ENCODE peak calls at places on chromosomes 11 and 22, in five cellular contexts. O, C, L, P and T are unnamed samples.

GRCh38 chr11:12526789-12527188 is 147.4 kb upstream of the TEAD1 start:
- DNase-seq in C (no peak), L (no peak), P (no peak), O (no peak), T (no peak)

GRCh38 chr22:22060200-22061084 is 77.9 kb upstream of the TOP3B start:
- DNase-seq in O (no peak), L (no peak), P (peak), C (peak), T (peak)

GRCh38 chr11:114219559-114220349 is 76.4 kb upstream of the NNMT start:
- DNase-seq in L (no peak), O (no peak), P (no peak), C (no peak), T (no peak)

GRCh38 chr22:46077669-46078099 is 72.6 kb upstream of the PPARA start:
- DNase-seq in L (no peak), C (peak), P (no peak), O (no peak), T (no peak)

GRCh38 chr11:5291207-5291838 is 10.4 kb downstream of the OR51B4 start:
- DNase-seq in P (peak), C (no peak), O (no peak), L (no peak), T (peak)

GRCh38 chr11:17563248-17563647 is 16.2 kb downstream of the OTOG start:
- DNase-seq in O (no peak), L (no peak), P (no peak), C (no peak), T (no peak)

GRCh38 chr11:34899633-34900016 is 16.6 kb downstream of the APIP start:
- DNase-seq in O (no peak), P (no peak), C (no peak), L (no peak), T (no peak)

GRCh38 chr11:60428517-60428916 is 855 bp upstream of the MS4A5 start:
- DNase-seq in L (no peak), P (no peak), C (no peak), O (no peak), T (no peak)

GRCh38 chr11:121578216-121579063 is 125.7 kb upstream of the SORL1-AS1 start:
- DNase-seq in O (no peak), C (no peak), P (no peak), L (no peak), T (no peak)

GRCh38 chr11:70191495-70192140 is 11.5 kb upstream of the FADD start:
- DNase-seq in P (peak), C (peak), O (peak), L (peak), T (peak)

GRCh38 chr11:95359323-95359656 is 128.3 kb upstream of the SESN3 start:
- DNase-seq in P (no peak), L (no peak), O (no peak), C (no peak), T (no peak)

GRCh38 chr11:89125298-89125697 is 52.4 kb upstream of the TYR start:
- DNase-seq in P (no peak), L (no peak), C (no peak), O (no peak), T (no peak)

GRCh38 chr11:67439321-67440228 is 2.1 kb upstream of the PTPRCAP start:
- DNase-seq in P (no peak), C (no peak), L (no peak), O (no peak), T (no peak)

GRCh38 chr11:117870176-117870952 is 6.1 kb downstream of the FXYD6 start:
- DNase-seq in O (peak), C (no peak), P (no peak), L (no peak), T (no peak)

GRCh38 chr11:67248653-67249052 is 17.6 kb upstream of the GRK2 start:
- DNase-seq in O (peak), P (no peak), L (peak), C (no peak), T (no peak)

GRCh38 chr11:105910095-105910715 is 111.8 kb downstream of the MSANTD4 start:
- DNase-seq in C (no peak), L (no peak), O (no peak), P (no peak), T (no peak)

GRCh38 chr11:116536416-116536815 is 236.4 kb downstream of the BUD13 start:
- DNase-seq in O (no peak), P (no peak), L (no peak), C (no peak), T (no peak)

GRCh38 chr11:76209671-76209955 is 3.3 kb upstream of the WNT11 start:
- DNase-seq in L (no peak), P (no peak), O (no peak), C (no peak), T (no peak)

GRCh38 chr22:39567135-39567946 is 3.2 kb upstream of the CACNA1I start:
- DNase-seq in P (no peak), L (no peak), C (peak), O (no peak), T (no peak)

GRCh38 chr22:22682807-22683667 is 38.6 kb downstream of the GGTLC2 start:
- DNase-seq in L (no peak), P (no peak), O (no peak), C (no peak), T (no peak)

GRCh38 chr11:72574046-72574445 is 100.2 kb downstream of the PDE2A start:
- DNase-seq in O (no peak), L (no peak), P (no peak), C (no peak), T (peak)

GRCh38 chr11:50077526-50077925 is 44.9 kb downstream of the OR4C45 start:
- DNase-seq in O (no peak), L (no peak), C (no peak), P (no peak), T (no peak)

GRCh38 chr11:123238297-123238696 is 43.2 kb upstream of the CLMP start:
- DNase-seq in P (no peak), L (no peak), C (no peak), O (no peak), T (no peak)

GRCh38 chr11:123057604-123058305 is 4.2 kb downstream of the HSPA8 start:
- DNase-seq in O (no peak), L (no peak), C (no peak), P (no peak), T (no peak)

GRCh38 chr11:66868726-66869291 is 11.9 kb downstream of the LRFN4 start:
- DNase-seq in O (peak), L (no peak), C (peak), P (peak), T (peak)

GRCh38 chr22:44096736-44097135 is 72.6 kb downstream of the PARVB start:
- DNase-seq in O (no peak), L (no peak), C (peak), P (no peak), T (no peak)

GRCh38 chr11:32341676-32342613 is 93.4 kb downstream of the WT1 start:
- DNase-seq in C (no peak), L (no peak), O (no peak), P (no peak), T (no peak)

GRCh38 chr11:12539570-12539969 is 134.7 kb upstream of the TEAD1 start:
- DNase-seq in L (no peak), O (peak), C (no peak), P (no peak), T (no peak)

GRCh38 chr22:45007247-45007945 is 2.4 kb downstream of the PHF21B start:
- DNase-seq in O (no peak), P (no peak), C (no peak), L (peak), T (no peak)

GRCh38 chr11:93396356-93396755 is 65.8 kb downstream of the DEUP1 start:
- DNase-seq in C (no peak), O (no peak), L (no peak), P (no peak), T (no peak)

GRCh38 chr11:93392862-93393261 is 62.3 kb downstream of the DEUP1 start:
- DNase-seq in P (no peak), L (no peak), O (no peak), C (no peak), T (no peak)

GRCh38 chr11:93389737-93390136 is 59.2 kb downstream of the DEUP1 start:
- DNase-seq in P (no peak), C (no peak), L (no peak), O (no peak), T (no peak)

GRCh38 chr11:93393386-93393785 is 62.8 kb downstream of the DEUP1 start:
- DNase-seq in C (no peak), P (no peak), O (no peak), L (no peak), T (no peak)
- TF ChIP-seq POLR2AphosphoS5 in C (no peak), P (no peak), O (no peak), L (no peak), T (no peak)

GRCh38 chr22:31210830-31211503 is 1.1 kb upstream of the LIMK2 start:
- DNase-seq in L (no peak), P (no peak), C (no peak), O (no peak), T (no peak)
- TF ChIP-seq POLR2AphosphoS5 in L (no peak), P (no peak), C (peak), O (no peak), T (no peak)

GRCh38 chr11:102448869-102449224 is 3.7 kb downstream of the TMEM123 start:
- DNase-seq in C (no peak), O (no peak), P (no peak), L (no peak), T (no peak)

GRCh38 chr11:102449651-102450570 is 2.7 kb downstream of the TMEM123 start:
- DNase-seq in P (no peak), L (no peak), O (no peak), C (no peak), T (no peak)

GRCh38 chr11:102447193-102447592 is 5.4 kb downstream of the TMEM123 start:
- DNase-seq in L (no peak), P (no peak), C (no peak), O (no peak), T (no peak)

GRCh38 chr11:102447941-102448868 is 4.4 kb downstream of the TMEM123 start:
- DNase-seq in C (no peak), L (no peak), O (no peak), P (no peak), T (no peak)

GRCh38 chr11:102446606-102447005 is 6.0 kb downstream of the TMEM123 start:
- DNase-seq in P (no peak), C (no peak), L (no peak), O (no peak), T (no peak)
- TF ChIP-seq POLR2AphosphoS5 in P (no peak), C (no peak), L (no peak), O (no peak), T (no peak)

GRCh38 chr11:126627376-126627775 is 271.9 kb downstream of the ST3GAL4 start:
- DNase-seq in L (no peak), C (no peak), P (no peak), O (no peak), T (no peak)
- TF ChIP-seq POLR2AphosphoS5 in L (no peak), C (no peak), P (no peak), O (no peak), T (no peak)

GRCh38 chr11:10930961-10931760 is 73.3 kb upstream of the ZBED5 start:
- DNase-seq in P (peak), C (peak), L (peak), O (peak), T (peak)
- TF ChIP-seq POLR2AphosphoS5 in P (no peak), C (no peak), L (no peak), O (no peak), T (no peak)

GRCh38 chr11:559712-560304 is 730 bp downstream of the LMNTD2 start:
- DNase-seq in C (peak), P (no peak), O (no peak), L (no peak), T (no peak)
- TF ChIP-seq POLR2AphosphoS5 in C (no peak), P (no peak), O (no peak), L (no peak), T (no peak)

DNA sequence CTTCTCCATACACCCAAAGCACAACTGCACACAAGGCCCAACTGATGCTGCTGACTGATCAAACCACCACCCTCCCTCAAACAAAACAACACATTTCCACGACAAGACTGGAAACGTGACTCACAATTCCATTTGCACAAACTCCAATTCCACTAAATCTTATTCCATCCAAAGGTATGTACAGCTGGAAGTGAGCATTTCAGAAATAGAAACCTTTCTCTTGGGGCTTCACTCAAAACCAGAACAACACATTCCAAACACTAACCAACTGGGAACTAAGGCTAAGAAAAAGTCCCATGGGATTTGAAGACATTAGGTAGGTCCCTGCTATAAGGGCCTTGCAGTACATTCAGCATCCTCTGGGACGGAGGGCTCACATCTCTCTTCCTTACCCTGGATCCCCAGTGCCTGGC is 19.6 kb downstream of the MORC2 start:
- DNase-seq in C (no peak), P (no peak), O (no peak), L (no peak), T (no peak)
- TF ChIP-seq POLR2AphosphoS5 in C (no peak), P (no peak), O (no peak), L (no peak), T (no peak)

GRCh38 chr11:62792193-62792575 is 378 bp upstream of the TMEM223 start:
- DNase-seq in O (no peak), L (no peak), P (no peak), C (peak), T (no peak)
- TF ChIP-seq POLR2AphosphoS5 in O (no peak), L (no peak), P (peak), C (no peak), T (no peak)